ENCODE peak calls at places on chromosomes 1 and 21, in five cellular contexts. L is lung microvascular endothelial cell; N is A172; W is NCI-H345; O is activated naive CD4-positive, alpha-beta T cell treated with anti-CD3 and anti-CD28 coated beads for 36 hours. T is an unnamed sample.

GRCh38 chr21:37914211-37914900 is 1.9 kb downstream of the KCNJ6 start:
- DNase-seq in W (no peak), O (peak), N (peak), L (peak), T (no peak)

GRCh38 chr1:15448877-15449462 is 7.6 kb upstream of the CELA2A start:
- DNase-seq in W (no peak), O (no peak), L (no peak), N (no peak), T (no peak)

GRCh38 chr21:41966341-41966833 is 12.6 kb upstream of the C2CD2 start:
- DNase-seq in L (no peak), N (peak), O (no peak), W (no peak), T (no peak)

GRCh38 chr1:10724948-10725852 is 71.2 kb downstream of the CASZ1 start:
- DNase-seq in L (no peak), W (peak), N (no peak), O (no peak), T (no peak)

GRCh38 chr21:46515109-46515508 is 56.4 kb downstream of the DIP2A start:
- DNase-seq in W (no peak), N (no peak), O (peak), L (peak), T (no peak)

GRCh38 chr1:1398677-1399186 is 403 bp downstream of the CCNL2 start:
- DNase-seq in O (no peak), N (no peak), W (no peak), L (no peak), T (no peak)

GRCh38 chr1:235708390-235708962 is 58.9 kb upstream of the GNG4 start:
- DNase-seq in N (peak), W (no peak), O (peak), L (no peak), T (no peak)

GRCh38 chr21:44960141-44961092 is 20.6 kb downstream of the SLX9 start:
- DNase-seq in W (no peak), N (no peak), O (no peak), L (no peak), T (no peak)

GRCh38 chr1:54795841-54796468 is 5.2 kb downstream of the TTC22 start:
- DNase-seq in W (no peak), O (no peak), N (no peak), L (no peak), T (no peak)

GRCh38 chr1:244273845-244274619 is 177.7 kb downstream of the ADSS2 start:
- DNase-seq in L (peak), W (no peak), O (no peak), N (peak), T (no peak)

GRCh38 chr1:73205294-73205973 is 923.1 kb upstream of the NEGR1 start:
- DNase-seq in O (no peak), N (no peak), W (no peak), L (no peak), T (no peak)

GRCh38 chr1:183604811-183605210 is 14.6 kb upstream of the NCF2 start:
- DNase-seq in N (no peak), W (no peak), L (no peak), O (no peak), T (no peak)

GRCh38 chr1:102015728-102016127 is 19.0 kb upstream of the OLFM3 start:
- DNase-seq in N (no peak), O (no peak), W (no peak), L (no peak), T (no peak)

GRCh38 chr1:230191079-230191478 is 124.0 kb downstream of the GALNT2 start:
- DNase-seq in W (peak), O (no peak), N (peak), L (peak), T (no peak)

GRCh38 chr1:42251042-42251441 is 84.0 kb downstream of the FOXJ3 start:
- DNase-seq in O (no peak), N (no peak), W (no peak), L (no peak), T (no peak)

GRCh38 chr1:203424861-203425667 is 50.5 kb upstream of the PRELP start:
- DNase-seq in O (no peak), N (no peak), L (no peak), W (peak), T (no peak)

GRCh38 chr1:157580179-157580827 is 17.6 kb downstream of the FCRL4 start:
- DNase-seq in W (peak), O (peak), L (peak), N (peak), T (no peak)

GRCh38 chr21:32499249-32500055 is 85.9 kb downstream of the TCP10L start:
- DNase-seq in N (peak), L (peak), O (no peak), W (no peak), T (no peak)

GRCh38 chr1:101006553-101006952 is 19.0 kb downstream of the DPH5 start:
- DNase-seq in O (no peak), W (no peak), L (peak), N (no peak), T (no peak)

GRCh38 chr1:243923292-243924171 is 73.5 kb upstream of the AKT3 start:
- DNase-seq in L (no peak), O (no peak), N (peak), W (no peak), T (no peak)

GRCh38 chr1:212683357-212683722 is 16.3 kb downstream of the BATF3 start:
- DNase-seq in L (no peak), W (no peak), O (peak), N (no peak), T (no peak)

GRCh38 chr1:110572751-110573150 is 33.4 kb downstream of the KCNA2 start:
- DNase-seq in L (no peak), N (no peak), W (no peak), O (no peak), T (no peak)

GRCh38 chr1:94305704-94306103 is 68.3 kb upstream of the ARHGAP29 start:
- DNase-seq in O (no peak), W (no peak), L (no peak), N (no peak), T (no peak)

GRCh38 chr1:24321712-24322635 is 2.8 kb downstream of the GRHL3 start:
- DNase-seq in W (no peak), O (peak), L (no peak), N (peak), T (peak)

GRCh38 chr21:42962360-42963007 is 11.9 kb upstream of the PKNOX1 start:
- DNase-seq in L (no peak), O (no peak), N (no peak), W (no peak), T (no peak)

GRCh38 chr21:43703068-43703880 is 15.7 kb upstream of the PDXK start:
- DNase-seq in N (no peak), O (peak), W (no peak), L (no peak), T (no peak)

GRCh38 chr1:10267319-10267718 is 56.9 kb downstream of the KIF1B start:
- DNase-seq in N (no peak), O (no peak), L (peak), W (no peak), T (no peak)

GRCh38 chr1:116769561-116769977 is 15.3 kb downstream of the CD2 start:
- DNase-seq in O (peak), N (peak), W (no peak), L (peak), T (no peak)

GRCh38 chr1:89566761-89567174 is 42.1 kb downstream of the LRRC8B start:
- DNase-seq in L (no peak), W (no peak), O (no peak), N (no peak), T (no peak)

GRCh38 chr1:150979007-150979722 is 2.9 kb upstream of the ANXA9 start:
- DNase-seq in L (peak), O (peak), N (peak), W (peak), T (peak)

GRCh38 chr1:21338568-21339401 is 48.5 kb upstream of the ECE1 start:
- DNase-seq in L (no peak), N (no peak), W (peak), O (no peak), T (peak)

GRCh38 chr1:238558156-238558555 is 667.4 kb upstream of the ZP4 start:
- DNase-seq in N (peak), O (no peak), W (no peak), L (no peak), T (no peak)

GRCh38 chr21:42678118-42678430 is 24.7 kb downstream of the PDE9A start:
- DNase-seq in W (no peak), O (no peak), L (no peak), N (no peak), T (no peak)

GRCh38 chr21:35843911-35844667 is 216.2 kb downstream of the SETD4 start:
- DNase-seq in O (no peak), L (no peak), N (no peak), W (no peak), T (no peak)

GRCh38 chr1:240192851-240193250 is 101.2 kb downstream of the FMN2 start:
- DNase-seq in O (no peak), L (no peak), W (no peak), N (no peak), T (no peak)

GRCh38 chr1:118317836-118318614 is 133.0 kb upstream of the SPAG17 start:
- DNase-seq in O (no peak), L (no peak), W (peak), N (no peak), T (no peak)

GRCh38 chr1:40153073-40153770 is 8.0 kb upstream of the RLF start:
- DNase-seq in W (peak), N (peak), O (peak), L (peak), T (no peak)

GRCh38 chr1:116286541-116286971 is 86.5 kb upstream of the ATP1A1 start:
- DNase-seq in W (no peak), N (no peak), L (no peak), O (no peak), T (no peak)

GRCh38 chr1:212915245-212916091 is 34.9 kb upstream of the VASH2 start:
- DNase-seq in W (peak), N (no peak), L (peak), O (no peak), T (no peak)